ENCODE peak calls at places on chromosomes 5 and 9, in five cellular contexts. V is NCI-H345, J is epithelial cell of esophagus, P is A549, K is NCI-H1105. C is an unnamed sample.

GRCh38 chr9:89853931-89854330 is 249.1 kb downstream of the GADD45G start:
- DNase-seq in V (no peak), P (no peak), J (no peak), K (no peak), C (no peak)

GRCh38 chr5:63794296-63794695 is 167.9 kb downstream of the HTR1A start:
- DNase-seq in K (no peak), P (no peak), V (no peak), J (peak), C (no peak)

GRCh38 chr5:72556351-72557146 is 49.3 kb upstream of the ZNF366 start:
- DNase-seq in P (peak), K (no peak), J (peak), V (no peak), C (peak)

GRCh38 chr5:58462623-58463230 is 2.8 kb upstream of the PLK2 start:
- DNase-seq in V (peak), P (peak), K (no peak), J (peak), C (peak)

GRCh38 chr5:54186108-54186507 is 124.3 kb downstream of the ARL15 start:
- DNase-seq in V (no peak), J (no peak), K (no peak), P (no peak), C (no peak)

GRCh38 chr9:109317311-109317978 is 3.4 kb downstream of the EPB41L4B start:
- DNase-seq in J (no peak), P (no peak), K (peak), V (peak), C (no peak)

GRCh38 chr9:134965421-134965820 is 47.7 kb upstream of the FCN1 start:
- DNase-seq in K (no peak), J (no peak), V (no peak), P (no peak), C (no peak)

GRCh38 chr5:175752826-175753535 is 95.1 kb downstream of the HRH2 start:
- DNase-seq in P (no peak), J (no peak), V (no peak), K (no peak), C (no peak)

GRCh38 chr5:82100303-82101077 is 128.7 kb downstream of the ATG10 start:
- DNase-seq in P (peak), K (no peak), V (no peak), J (peak), C (no peak)

GRCh38 chr5:150097152-150097551 is 10.8 kb upstream of the CSF1R start:
- DNase-seq in V (no peak), J (no peak), K (no peak), P (no peak), C (no peak)

GRCh38 chr9:104765138-104765537 is 1.2 kb downstream of the NIPSNAP3B start:
- DNase-seq in J (no peak), K (no peak), P (no peak), V (no peak), C (no peak)

C was measured in NCI-H2227 treated with DMSO at 0.1 percent for 48 hours.